ENCODE peak calls at places on chromosome 11, in seven cellular contexts. A, Q, C, Z, P, R and X are unnamed samples.
A peak's percentile ranks its signal among the peaks of the same experiment; 100 is the strongest.

GRCh38 chr11:72781313-72782080 is 12.3 kb downstream of the STARD10 start:
- DNase-seq in A (no peak), Q (no peak), C (no peak), R (no peak), P (peak; percentile 49), Z (no peak), X (no peak)

GRCh38 chr11:62811659-62812058 is 6.4 kb upstream of the NXF1 start:
- DNase-seq in Q (no peak), P (no peak), Z (no peak), C (no peak), A (no peak), R (no peak), X (no peak)

GRCh38 chr11:117523680-117524079 is 196.0 kb downstream of the CEP164 start:
- DNase-seq in A (peak; percentile 61), P (no peak), Q (no peak), R (no peak), C (no peak), Z (peak; percentile 22), X (no peak)

GRCh38 chr11:92557848-92558247 is 333.2 kb downstream of the FAT3 start:
- DNase-seq in P (no peak), R (no peak), Z (no peak), Q (no peak), A (no peak), C (peak; percentile 22), X (no peak)

GRCh38 chr11:12769834-12770345 is 95.7 kb downstream of the TEAD1 start:
- DNase-seq in R (no peak), Q (no peak), C (no peak), A (peak; percentile 77), Z (peak; percentile 81), P (no peak), X (peak; percentile 55)

GRCh38 chr11:44260081-44260480 is 49.9 kb downstream of the ALX4 start:
- DNase-seq in C (no peak), A (no peak), Q (no peak), P (no peak), Z (no peak), R (no peak), X (no peak)

GRCh38 chr11:65440831-65441499 is 18.4 kb downstream of the NEAT1 start:
- DNase-seq in Q (no peak), C (no peak), P (no peak), A (no peak), Z (peak; percentile 38), R (no peak), X (no peak)

GRCh38 chr11:76655466-76656086 is 15.0 kb downstream of the LRRC32 start:
- DNase-seq in Z (no peak), R (no peak), C (no peak), P (no peak), Q (no peak), A (no peak), X (peak; percentile 64)

GRCh38 chr11:59705281-59705680 is 8.4 kb downstream of the OR10V1 start:
- DNase-seq in R (no peak), C (no peak), Q (no peak), P (no peak), A (peak; percentile 56), Z (no peak), X (no peak)

GRCh38 chr11:32154275-32154674 is 63.4 kb downstream of the RCN1 start:
- DNase-seq in Z (peak; percentile 73), A (peak; percentile 43), Q (no peak), R (no peak), P (no peak), C (no peak), X (peak; percentile 34)

GRCh38 chr11:108703916-108704315 is 39.0 kb downstream of the DDX10 start:
- DNase-seq in Z (no peak), R (no peak), C (no peak), A (no peak), Q (no peak), P (no peak), X (no peak)

GRCh38 chr11:1746516-1746931 is 3.9 kb downstream of the IFITM10 start:
- DNase-seq in C (no peak), P (no peak), Z (no peak), A (no peak), R (no peak), Q (no peak), X (no peak)

GRCh38 chr11:93613432-93613831 is 48.0 kb upstream of the CEP295 start:
- DNase-seq in C (no peak), R (no peak), Q (no peak), Z (no peak), A (no peak), P (no peak), X (no peak)

GRCh38 chr11:7977251-7977917 is 9.8 kb upstream of the EIF3F start:
- DNase-seq in A (peak; percentile 87), Q (no peak), R (no peak), Z (peak; percentile 80), P (no peak), C (no peak), X (peak; percentile 61)

GRCh38 chr11:46492540-46492939 is 101.0 kb upstream of the CHRM4 start:
- DNase-seq in Q (no peak), P (no peak), A (no peak), Z (peak; percentile 41), R (no peak), C (no peak), X (no peak)

GRCh38 chr11:109993786-109994185 is 99.4 kb upstream of the ZC3H12C start:
- DNase-seq in P (no peak), Q (no peak), R (no peak), A (no peak), Z (no peak), C (no peak), X (no peak)

GRCh38 chr11:9762531-9762930 is 98.7 kb downstream of the SWAP70 start:
- DNase-seq in A (no peak), Q (no peak), R (no peak), P (no peak), C (no peak), Z (no peak), X (no peak)

GRCh38 chr11:112963368-112963955 is 2.2 kb downstream of the NCAM1 start:
- DNase-seq in A (no peak), Z (no peak), C (no peak), Q (no peak), P (no peak), R (no peak), X (no peak)

GRCh38 chr11:46826310-46827044 is 19.6 kb downstream of the CKAP5 start:
- DNase-seq in P (peak; percentile 70), R (peak; percentile 85), C (peak; percentile 39), Q (peak; percentile 89), A (peak; percentile 60), Z (peak; percentile 80), X (peak; percentile 80)

GRCh38 chr11:77122576-77123212 is 5.4 kb upstream of the MYO7A start:
- DNase-seq in Z (no peak), A (no peak), Q (no peak), R (no peak), P (no peak), C (no peak), X (no peak)

GRCh38 chr11:115672999-115673411 is 168.8 kb upstream of the CADM1 start:
- DNase-seq in Z (no peak), Q (no peak), R (peak; percentile 52), P (no peak), C (no peak), A (no peak), X (no peak)